ENCODE peak calls at places on chromosome 16, in four cellular contexts. Z is GM12891, L is SK-N-SH, Q is H1. W is an unnamed sample.

GRCh38 chr16:89195521-89196171 is 4.7 kb downstream of the SLC22A31 start:
- DNase-seq in Z (no peak), Q (peak), L (no peak), W (no peak)

GRCh38 chr16:14658063-14658462 is 25.3 kb downstream of the BFAR start:
- DNase-seq in L (no peak), Q (no peak), Z (peak), W (peak)

GRCh38 chr16:46648656-46649055 is 27.5 kb upstream of the SHCBP1 start:
- DNase-seq in Z (no peak), Q (no peak), L (no peak), W (no peak)

GRCh38 chr16:19639986-19640421 is 78.0 kb downstream of the KNOP1 start:
- DNase-seq in L (no peak), Z (no peak), Q (no peak), W (no peak)

GRCh38 chr16:48300391-48300856 is 53.1 kb upstream of the ABCC11 start:
- DNase-seq in L (no peak), Z (no peak), Q (no peak), W (no peak)

GRCh38 chr16:50836121-50836541 is 94.2 kb downstream of the CYLD start:
- DNase-seq in L (no peak), Q (peak), Z (no peak), W (no peak)

GRCh38 chr16:87074635-87075318 is 242.4 kb downstream of the C16orf95 start:
- DNase-seq in L (no peak), Z (no peak), Q (no peak), W (no peak)

GRCh38 chr16:24253192-24253591 is 2.9 kb upstream of the CACNG3 start:
- DNase-seq in Q (peak), Z (peak), L (peak), W (peak)

GRCh38 chr16:3509470-3509928 is 8.7 kb downstream of the CLUAP1 start:
- DNase-seq in L (no peak), Z (peak), Q (no peak), W (no peak)

GRCh38 chr16:70254095-70254964 is 2.6 kb upstream of the EXOSC6 start:
- DNase-seq in Q (no peak), Z (no peak), L (no peak), W (no peak)

GRCh38 chr16:2154533-2155090 is 970 bp upstream of the TRAF7 start:
- DNase-seq in Z (no peak), Q (no peak), L (no peak), W (no peak)

GRCh38 chr16:73572135-73572534 is 524.2 kb upstream of the ZFHX3 start:
- DNase-seq in Z (no peak), Q (no peak), L (no peak), W (no peak)

GRCh38 chr16:24511174-24511573 is 28.2 kb upstream of the RBBP6 start:
- DNase-seq in Q (no peak), Z (no peak), L (no peak), W (no peak)

GRCh38 chr16:14309001-14309886 is 238.1 kb downstream of the MRTFB start:
- DNase-seq in L (no peak), Z (no peak), Q (no peak), W (no peak)

GRCh38 chr16:68298907-68299515 is 11.7 kb downstream of the SLC7A6OS start:
- DNase-seq in Z (no peak), L (no peak), Q (no peak), W (no peak)

GRCh38 chr16:88878967-88879787 is 12.7 kb upstream of the PABPN1L start:
- DNase-seq in L (no peak), Z (no peak), Q (no peak), W (no peak)

GRCh38 chr16:50273382-50273690 is 7.0 kb downstream of the ADCY7 start:
- DNase-seq in Z (no peak), L (no peak), Q (no peak), W (no peak)

GRCh38 chr16:73546351-73546845 is 498.5 kb upstream of the ZFHX3 start:
- DNase-seq in Q (no peak), L (peak), Z (no peak), W (no peak)

GRCh38 chr16:70018254-70018653 is 67.1 kb downstream of the CLEC18A start:
- DNase-seq in Q (no peak), Z (no peak), L (peak), W (peak)

GRCh38 chr16:87000007-87000406 is 317.2 kb downstream of the C16orf95 start:
- DNase-seq in Q (no peak), Z (no peak), L (no peak), W (no peak)

GRCh38 chr16:17206712-17207111 is 264.0 kb downstream of the XYLT1 start:
- DNase-seq in Z (no peak), Q (no peak), L (no peak), W (no peak)

GRCh38 chr16:89174055-89174827 is 2.7 kb downstream of the CDH15 start:
- DNase-seq in Z (no peak), L (no peak), Q (peak), W (no peak)

GRCh38 chr16:31456988-31457360 is 2.3 kb upstream of the ARMC5 start:
- DNase-seq in L (no peak), Z (no peak), Q (no peak), W (no peak)

GRCh38 chr16:27258241-27258734 is 10.3 kb downstream of the NSMCE1 start:
- DNase-seq in L (no peak), Q (no peak), Z (no peak), W (no peak)

GRCh38 chr16:67961551-67961957 is 6.9 kb downstream of the SLC12A4 start:
- DNase-seq in Z (no peak), L (peak), Q (no peak), W (no peak)

GRCh38 chr16:17356243-17356933 is 114.4 kb downstream of the XYLT1 start:
- DNase-seq in Z (no peak), Q (no peak), L (no peak), W (no peak)

GRCh38 chr16:67661864-67662652 is 1.3 kb downstream of the PARD6A start:
- DNase-seq in Q (no peak), Z (no peak), L (no peak), W (no peak)

GRCh38 chr16:78102122-78102660 is 2.7 kb downstream of the WWOX start:
- DNase-seq in Z (no peak), L (no peak), Q (no peak), W (no peak)

GRCh38 chr16:23079683-23080221 is 69.5 kb downstream of the USP31 start:
- DNase-seq in L (no peak), Q (no peak), Z (no peak), W (no peak)

GRCh38 chr16:30142672-30143346 is 19.8 kb upstream of the MAPK3 start:
- DNase-seq in L (no peak), Q (no peak), Z (no peak), W (no peak)

GRCh38 chr16:82843606-82844271 is 217.0 kb downstream of the CDH13 start:
- DNase-seq in Z (no peak), Q (no peak), L (no peak), W (no peak)

GRCh38 chr16:81967358-81967757 is 43.9 kb downstream of the SDR42E1 start:
- DNase-seq in Q (no peak), L (no peak), Z (no peak), W (no peak)

GRCh38 chr16:9364721-9365693 is 273.6 kb downstream of the HAPSTR1 start:
- DNase-seq in Q (peak), L (peak), Z (no peak), W (no peak)

GRCh38 chr16:12268602-12269001 is 292.1 kb downstream of the SNX29 start:
- DNase-seq in Z (no peak), Q (no peak), L (no peak), W (no peak)

GRCh38 chr16:12272264-12272663 is 295.7 kb downstream of the SNX29 start:
- DNase-seq in L (no peak), Q (no peak), Z (no peak), W (no peak)

GRCh38 chr16:12267491-12267890 is 291.0 kb downstream of the SNX29 start:
- DNase-seq in Q (no peak), Z (no peak), L (no peak), W (no peak)

GRCh38 chr16:12276631-12277030 is 300.1 kb downstream of the SNX29 start:
- DNase-seq in Q (no peak), L (no peak), Z (no peak), W (no peak)

GRCh38 chr16:12271006-12271405 is 294.5 kb downstream of the SNX29 start:
- DNase-seq in Q (peak), Z (no peak), L (no peak), W (no peak)
- TF ChIP-seq TAF1 in Q (no peak), Z (no peak), L (no peak), W (no peak)

GRCh38 chr16:66324785-66325184 is 41.7 kb upstream of the CDH5 start:
- DNase-seq in Z (no peak), Q (peak), L (peak), W (no peak)
- TF ChIP-seq TAF1 in Z (no peak), Q (no peak), L (no peak), W (no peak)

GRCh38 chr16:54285414-54286066 is 1.0 kb downstream of the IRX3 start:
- DNase-seq in Q (no peak), L (peak), Z (no peak), W (no peak)
- TF ChIP-seq TAF1 in Q (no peak), L (no peak), Z (no peak), W (no peak)

DNA sequence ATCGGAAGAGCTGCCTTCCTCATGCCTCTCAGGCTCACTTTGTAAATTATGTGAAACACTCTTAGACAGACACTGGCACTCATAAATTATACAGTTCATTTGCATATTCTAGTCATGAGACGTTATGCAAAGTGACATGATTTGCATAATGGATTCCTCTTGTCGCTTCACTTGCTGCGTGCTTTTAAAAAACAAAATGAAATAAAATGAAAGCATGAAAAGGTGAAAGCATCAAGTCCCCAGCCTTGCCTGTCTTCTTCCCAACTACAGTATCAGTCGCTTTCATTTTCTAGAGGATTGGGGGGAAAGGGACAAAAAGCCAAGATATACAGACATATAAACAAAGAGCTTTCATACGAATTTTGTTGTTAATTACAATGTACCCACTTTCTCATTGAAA is 252.8 kb upstream of the PMFBP1 start:
- DNase-seq in Z (no peak), L (no peak), Q (no peak), W (no peak)
- TF ChIP-seq TAF1 in Z (no peak), L (no peak), Q (no peak), W (no peak)

DNA sequence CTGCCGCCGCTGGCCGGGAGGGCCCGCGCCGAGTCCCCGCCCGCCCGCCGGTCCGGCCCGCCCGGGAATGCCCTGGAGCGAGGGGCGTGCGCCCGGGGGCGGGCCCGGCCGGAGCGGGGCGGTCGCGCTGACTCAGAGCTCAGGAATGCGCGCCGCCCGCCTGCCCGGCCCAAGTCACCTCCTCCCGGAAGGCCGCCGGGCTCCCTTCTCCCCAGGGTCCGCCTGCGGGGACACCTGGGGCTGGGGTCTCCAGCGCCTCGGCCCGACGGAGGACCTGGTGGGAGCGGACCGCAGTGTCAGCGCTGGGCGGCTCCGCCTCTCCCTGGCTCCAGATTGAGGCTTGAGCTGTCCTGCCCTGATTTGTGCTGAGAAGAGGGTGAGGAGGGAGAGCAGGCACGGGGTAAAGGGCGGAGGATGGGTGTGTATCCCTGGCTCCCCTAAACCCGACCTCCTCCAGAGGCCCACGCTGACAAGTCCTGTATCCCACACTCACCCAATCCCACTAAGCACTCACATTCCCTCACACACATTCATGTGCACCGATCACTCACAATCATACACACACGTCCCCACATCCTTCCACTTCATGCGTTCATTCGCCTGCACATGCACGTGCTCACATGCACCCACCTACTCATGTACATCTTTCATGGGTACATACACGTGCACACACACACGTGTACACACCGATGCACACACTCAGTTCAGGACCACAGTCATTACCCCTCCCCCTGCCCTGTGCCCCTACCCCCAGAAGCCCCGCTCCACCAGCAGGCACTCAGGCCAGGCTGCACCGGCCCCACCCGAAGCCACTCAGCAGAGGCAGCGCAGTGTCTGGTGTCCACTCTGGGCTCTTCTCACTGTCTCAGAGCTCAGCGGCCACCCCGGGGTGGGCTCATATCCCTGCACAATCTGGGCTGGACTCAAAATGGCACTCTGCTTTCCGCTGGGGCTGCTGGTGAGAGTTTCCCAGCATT is at the start of gene RHBDF1:
- DNase-seq in L (peak), Z (no peak), Q (peak), W (peak)
- TF ChIP-seq TAF1 in L (no peak), Z (no peak), Q (peak), W (no peak)

DNA sequence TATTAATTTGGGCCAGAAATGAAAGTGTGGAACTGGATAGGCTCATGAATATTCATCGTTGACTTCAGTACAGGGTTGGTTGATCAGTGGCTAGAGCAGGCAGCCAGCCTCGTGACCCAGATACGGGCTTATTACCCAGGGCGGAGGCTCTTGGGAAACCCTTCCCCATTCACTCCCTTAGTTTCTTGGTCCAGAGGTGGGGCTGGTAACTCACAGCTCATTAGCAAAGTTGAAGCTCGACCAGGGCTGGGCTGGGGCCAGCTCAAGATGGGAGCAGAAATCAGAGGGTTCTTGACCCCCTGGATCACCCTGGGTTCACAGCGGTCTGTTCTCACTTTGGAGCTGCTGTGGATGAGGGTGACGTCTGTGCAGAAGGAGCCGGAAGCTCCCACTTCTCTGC is 44.6 kb upstream of the GSE1 start:
- DNase-seq in Z (no peak), Q (no peak), L (no peak), W (no peak)
- TF ChIP-seq TAF1 in Z (no peak), Q (no peak), L (no peak), W (no peak)

GRCh38 chr16:56871172-56871593 is 6.2 kb downstream of the SLC12A3 start:
- DNase-seq in Q (no peak), L (peak), Z (no peak), W (no peak)
- TF ChIP-seq TAF1 in Q (no peak), L (no peak), Z (no peak), W (no peak)